ENCODE peak calls at places on chromosomes 7 and 10, in six cellular contexts. L is Calu3; M is stimulated activated CD4-positive, alpha-beta T cell treated with anti-CD3 and anti-CD28 coated beads, Interleukin-12 subunit alpha, Interleukin-12 subunit beta, amount 100 ng/mL, for 24 hours; P is activated CD4-positive, alpha-beta T cell treated with anti-CD3 and anti-CD28 coated beads for 36 hours; N is GM03348; D is left ventricle myocardium inferior. U is an unnamed sample.

GRCh38 chr10:77419056-77419455 is 218.6 kb downstream of the KCNMA1 start:
- DNase-seq in L (no peak), M (no peak), P (no peak), N (no peak), D (no peak), U (no peak)

GRCh38 chr7:82897500-82897899 is 265.2 kb downstream of the PCLO start:
- DNase-seq in L (no peak), M (no peak), P (no peak), N (no peak), D (no peak), U (no peak)

GRCh38 chr10:46523119-46523880 is 33.2 kb downstream of the GPRIN2 start:
- DNase-seq in L (peak), M (no peak), P (no peak), N (peak), D (peak), U (no peak)

GRCh38 chr10:11586170-11586569 is 25.3 kb downstream of the USP6NL start:
- DNase-seq in L (no peak), M (no peak), P (no peak), N (no peak), D (no peak), U (peak)

GRCh38 chr7:155483245-155483644 is 25.3 kb downstream of the EN2 start:
- DNase-seq in L (no peak), M (no peak), P (no peak), N (no peak), D (no peak), U (no peak)

GRCh38 chr10:79562135-79562756 is 2.0 kb upstream of the SFTPA2 start:
- DNase-seq in L (peak), M (peak), P (peak), N (peak), D (peak), U (peak)

GRCh38 chr10:60643874-60644273 is 134.4 kb upstream of the CDK1 start:
- DNase-seq in L (no peak), M (no peak), P (no peak), N (no peak), D (no peak), U (no peak)

GRCh38 chr10:89373916-89374711 is 3.7 kb upstream of the IFIT1B start:
- DNase-seq in L (peak), M (no peak), P (no peak), N (peak), D (peak), U (no peak)

GRCh38 chr10:89710748-89711147 is 9.4 kb downstream of the KIF20B start:
- DNase-seq in L (no peak), M (no peak), P (no peak), N (no peak), D (no peak), U (no peak)

GRCh38 chr10:60310746-60311145 is 78.9 kb downstream of the ANK3 start:
- DNase-seq in L (no peak), M (no peak), P (no peak), N (no peak), D (no peak), U (no peak)

GRCh38 chr7:44685723-44686122 is 62.9 kb upstream of the ZMIZ2 start:
- DNase-seq in L (no peak), M (no peak), P (no peak), N (no peak), D (no peak), U (no peak)

GRCh38 chr7:33048704-33049103 is 13.9 kb downstream of the NT5C3A start:
- DNase-seq in L (no peak), M (no peak), P (no peak), N (no peak), D (no peak), U (no peak)

GRCh38 chr10:50622497-50623298 is 1.1 kb downstream of the SGMS1 start:
- DNase-seq in L (peak), M (no peak), P (peak), N (peak), D (peak), U (peak)

GRCh38 chr7:91286432-91286831 is 22.2 kb downstream of the FZD1 start:
- DNase-seq in L (no peak), M (no peak), P (no peak), N (no peak), D (no peak), U (no peak)

GRCh38 chr7:157432957-157433576 is 96.3 kb downstream of the DNAJB6 start:
- DNase-seq in L (peak), M (peak), P (peak), N (peak), D (no peak), U (peak)

GRCh38 chr10:77249901-77250459 is 387.6 kb downstream of the KCNMA1 start:
- DNase-seq in L (no peak), M (no peak), P (no peak), N (no peak), D (no peak), U (no peak)

GRCh38 chr7:4633012-4633411 is 49.1 kb upstream of the FOXK1 start:
- DNase-seq in L (peak), M (no peak), P (peak), N (peak), D (no peak), U (peak)

GRCh38 chr7:33495207-33495606 is 365.8 kb downstream of the BBS9 start:
- DNase-seq in L (no peak), M (no peak), P (no peak), N (peak), D (no peak), U (no peak)

GRCh38 chr10:1242975-1243374 is 186.8 kb downstream of the WDR37 start:
- DNase-seq in L (no peak), M (no peak), P (no peak), N (no peak), D (no peak), U (no peak)

GRCh38 chr10:60426425-60426824 is 36.8 kb upstream of the ANK3 start:
- DNase-seq in L (peak), M (no peak), P (no peak), N (peak), D (no peak), U (no peak)

GRCh38 chr7:45203947-45204445 is 46.4 kb downstream of the RAMP3 start:
- DNase-seq in L (no peak), M (no peak), P (peak), N (peak), D (no peak), U (no peak)

GRCh38 chr10:12755075-12755474 is 246.4 kb downstream of the CCDC3 start:
- DNase-seq in L (no peak), M (no peak), P (no peak), N (no peak), D (no peak), U (no peak)

GRCh38 chr10:97373456-97373855 is 27.7 kb downstream of the RRP12 start:
- DNase-seq in L (no peak), M (no peak), P (no peak), N (no peak), D (no peak), U (no peak)

GRCh38 chr7:109873296-109873695 is 1217.6 kb upstream of the LRRN3 start:
- DNase-seq in L (no peak), M (no peak), P (no peak), N (no peak), D (no peak), U (no peak)

GRCh38 chr7:20223356-20223755 is 6.2 kb upstream of the MACC1 start:
- DNase-seq in L (no peak), M (no peak), P (no peak), N (peak), D (no peak), U (no peak)

GRCh38 chr10:83076443-83076842 is 1062.9 kb upstream of the GHITM start:
- DNase-seq in L (no peak), M (no peak), P (no peak), N (no peak), D (no peak), U (no peak)

GRCh38 chr10:99461230-99461629 is 30.8 kb upstream of the GOT1 start:
- DNase-seq in L (no peak), M (no peak), P (no peak), N (no peak), D (no peak), U (no peak)

GRCh38 chr7:102260856-102261255 is 25.8 kb upstream of the SH2B2 start:
- DNase-seq in L (no peak), M (no peak), P (no peak), N (no peak), D (peak), U (no peak)

U was measured in AML-193.